ENCODE peak calls at places on chromosomes 3 and 15, in eight cellular contexts. V is brain microvascular endothelial cell, K is fibroblast of lung, R is endothelial cell, U is HCT116, Y is endothelial cell of umbilical vein, G is mesothelial cell of epicardium, X is kidney. A is an unnamed sample.

GRCh38 chr3:120743081-120743365 is 479 bp downstream of the GTF2E1 start:
- DNase-seq in V (peak; percentile 18), K (peak; percentile 21), R (no peak), U (no peak), Y (no peak), G (no peak), X (no peak), A (no peak)

GRCh38 chr3:43223670-43224364 is 62.5 kb upstream of the SNRK start:
- DNase-seq in V (no peak), K (peak; percentile 53), R (no peak), U (no peak), Y (peak; percentile 63), G (no peak), X (no peak), A (no peak)

GRCh38 chr3:135762188-135762853 is 203.2 kb upstream of the PPP2R3A start:
- DNase-seq in V (no peak), K (no peak), R (no peak), U (no peak), Y (no peak), G (no peak), X (no peak), A (no peak)

GRCh38 chr15:69648775-69649735 is 196.4 kb downstream of the RPLP1 start:
- DNase-seq in V (no peak), K (no peak), R (no peak), U (no peak), Y (no peak), G (no peak), X (no peak), A (no peak)

GRCh38 chr3:119595639-119596329 is 1.9 kb upstream of the PLA1A start:
- DNase-seq in V (no peak), K (no peak), R (no peak), U (no peak), Y (no peak), G (no peak), X (no peak), A (no peak)

GRCh38 chr3:85297291-85297690 is 338.5 kb downstream of the CADM2 start:
- DNase-seq in V (no peak), K (no peak), R (no peak), U (no peak), Y (no peak), G (no peak), X (no peak), A (no peak)

GRCh38 chr3:46712191-46713047 is 5.2 kb downstream of the PRSS50 start:
- DNase-seq in V (no peak), K (no peak), R (no peak), U (no peak), Y (no peak), G (no peak), X (no peak), A (no peak)

GRCh38 chr3:167976880-167977498 is 118.7 kb downstream of the GOLIM4 start:
- DNase-seq in V (peak; percentile 8), K (peak; percentile 52), R (no peak), U (no peak), Y (no peak), G (no peak), X (no peak), A (no peak)

GRCh38 chr3:23183731-23184130 is 19.4 kb upstream of the UBE2E2 start:
- DNase-seq in V (peak; percentile 45), K (peak; percentile 69), R (peak; percentile 26), U (peak; percentile 54), Y (peak; percentile 56), G (no peak), X (no peak), A (peak; percentile 8)

GRCh38 chr15:85789496-85789875 is 5.2 kb downstream of the KLHL25 start:
- DNase-seq in V (no peak), K (no peak), R (no peak), U (no peak), Y (no peak), G (no peak), X (peak; percentile 66), A (no peak)

GRCh38 chr3:125010393-125010792 is 45.4 kb downstream of the HEG1 start:
- DNase-seq in V (no peak), K (no peak), R (no peak), U (no peak), Y (no peak), G (no peak), X (no peak), A (no peak)

GRCh38 chr3:37779289-37780152 is 82.2 kb upstream of the CTDSPL start:
- DNase-seq in V (peak; percentile 51), K (peak; percentile 90), R (peak; percentile 39), U (peak; percentile 69), Y (peak; percentile 76), G (no peak), X (no peak), A (peak; percentile 38)

GRCh38 chr3:58670506-58671125 is 4.0 kb upstream of the FAM3D start:
- DNase-seq in V (no peak), K (no peak), R (no peak), U (no peak), Y (no peak), G (no peak), X (no peak), A (no peak)

GRCh38 chr15:101204744-101205535 is 46.9 kb downstream of the CHSY1 start:
- DNase-seq in V (no peak), K (peak; percentile 81), R (no peak), U (no peak), Y (no peak), G (no peak), X (no peak), A (no peak)

GRCh38 chr3:52403955-52404354 is 40.9 kb downstream of the SEMA3G start:
- DNase-seq in V (no peak), K (no peak), R (no peak), U (no peak), Y (no peak), G (no peak), X (peak; percentile 33), A (no peak)

GRCh38 chr3:142896996-142897395 is 8.1 kb upstream of the PCOLCE2 start:
- DNase-seq in V (no peak), K (no peak), R (no peak), U (no peak), Y (no peak), G (no peak), X (no peak), A (no peak)

GRCh38 chr3:104763007-104763406 is 603.7 kb upstream of the ALCAM start:
- DNase-seq in V (peak; percentile 42), K (peak; percentile 44), R (no peak), U (no peak), Y (peak; percentile 61), G (no peak), X (no peak), A (no peak)

GRCh38 chr15:54528021-54528420 is 549.8 kb downstream of the UNC13C start:
- DNase-seq in V (no peak), K (no peak), R (no peak), U (no peak), Y (no peak), G (no peak), X (no peak), A (no peak)

GRCh38 chr3:9205345-9206143 is 43.9 kb downstream of the SRGAP3 start:
- DNase-seq in V (no peak), K (no peak), R (no peak), U (no peak), Y (no peak), G (no peak), X (no peak), A (no peak)

GRCh38 chr15:51088585-51088984 is 6.1 kb downstream of the TNFAIP8L3 start:
- DNase-seq in V (no peak), K (no peak), R (no peak), U (no peak), Y (no peak), G (no peak), X (no peak), A (no peak)

DNA sequence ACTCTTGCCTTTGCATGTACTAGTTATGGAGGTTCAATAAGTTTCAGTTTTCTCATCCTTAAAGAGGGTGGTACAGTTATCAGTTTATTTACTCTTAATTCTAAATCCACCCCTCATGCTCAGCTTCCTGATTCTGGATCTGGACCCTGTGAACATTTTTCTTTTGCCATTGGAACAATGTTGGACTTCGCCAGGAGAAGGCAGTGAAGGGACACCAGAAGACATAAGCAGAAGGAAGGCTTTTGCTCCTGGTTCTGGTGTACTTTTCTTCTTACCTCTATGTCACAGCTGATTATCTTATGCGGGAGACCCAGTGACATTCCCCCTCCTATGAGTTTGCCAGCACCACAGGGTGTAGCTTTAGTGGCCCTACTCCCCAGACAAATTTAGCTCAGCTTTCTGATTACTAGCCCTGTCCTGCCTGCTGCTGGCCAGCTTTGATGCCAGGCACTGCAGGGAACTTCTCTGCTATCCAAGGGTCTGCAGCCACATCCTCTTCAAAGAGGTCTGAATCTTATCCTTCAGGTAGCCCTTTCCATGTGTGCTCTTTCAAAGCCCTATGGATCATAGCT is 466.3 kb upstream of the EPHA3 start:
- DNase-seq in V (no peak), K (no peak), R (no peak), U (no peak), Y (no peak), G (no peak), X (no peak), A (no peak)
- TF ChIP-seq CTCF in V (peak; percentile 36), K (no peak), R (no peak), U (no peak), Y (no peak), G (no peak), X (no peak), A (no peak)

GRCh38 chr15:98904466-98905048 is 103.0 kb downstream of the PGPEP1L start:
- DNase-seq in V (peak; percentile 65), K (peak; percentile 71), R (peak; percentile 42), U (peak; percentile 18), Y (peak; percentile 53), G (no peak), X (no peak), A (peak; percentile 12)
- TF ChIP-seq CTCF in V (peak; percentile 83), K (peak; percentile 82), R (peak; percentile 25), U (peak; percentile 60), Y (peak; percentile 52), G (no peak), X (peak; percentile 42), A (peak; percentile 62)

GRCh38 chr15:65328506-65329297 is 24.2 kb downstream of the RNU5B-1 start:
- DNase-seq in V (no peak), K (no peak), R (no peak), U (no peak), Y (no peak), G (no peak), X (peak; percentile 56), A (no peak)

GRCh38 chr15:65329298-65329990 is 25.0 kb downstream of the RNU5B-1 start:
- DNase-seq in V (no peak), K (no peak), R (no peak), U (no peak), Y (no peak), G (no peak), X (peak; percentile 51), A (no peak)

GRCh38 chr15:65326109-65326508 is 21.6 kb downstream of the RNU5B-1 start:
- DNase-seq in V (no peak), K (no peak), R (peak; percentile 65), U (no peak), Y (peak; percentile 92), G (no peak), X (no peak), A (no peak)

GRCh38 chr15:65327651-65328393 is 23.3 kb downstream of the RNU5B-1 start:
- DNase-seq in V (no peak), K (no peak), R (no peak), U (no peak), Y (no peak), G (no peak), X (peak; percentile 51), A (no peak)

GRCh38 chr15:65326844-65327243 is 22.4 kb downstream of the RNU5B-1 start:
- DNase-seq in V (no peak), K (no peak), R (no peak), U (no peak), Y (no peak), G (no peak), X (peak; percentile 43), A (no peak)
- TF ChIP-seq CTCF in V (no peak), K (no peak), R (no peak), U (no peak), Y (no peak), G (no peak), X (no peak), A (no peak)

GRCh38 chr3:16357191-16357590 is 92.2 kb downstream of the OXNAD1 start:
- DNase-seq in V (no peak), K (peak; percentile 28), R (no peak), U (no peak), Y (no peak), G (no peak), X (no peak), A (no peak)
- TF ChIP-seq CTCF in V (peak; percentile 14), K (peak; percentile 8), R (no peak), U (no peak), Y (no peak), G (no peak), X (no peak), A (no peak)

A was measured in neural crest cell.